ENCODE peak calls at places on chromosomes 2 and 18, in eight cellular contexts. R is transverse colon, Q is pancreas, F is MM.1S, E is left ventricle myocardium inferior, B is upper lobe of right lung, Z is A549, L is fibroblast of villous mesenchyme. V is an unnamed sample.

GRCh38 chr2:164981217-164981990 is 26.1 kb upstream of the SLC38A11 start:
- DNase-seq in R (no peak), Q (no peak), F (no peak), E (no peak), B (no peak), Z (no peak), L (peak), V (peak)

GRCh38 chr18:54883816-54884604 is 55.7 kb downstream of the RAB27B start:
- DNase-seq in R (no peak), Q (no peak), F (no peak), E (no peak), B (no peak), Z (no peak), L (no peak), V (no peak)

GRCh38 chr2:219829968-219830738 is 202.7 kb downstream of the SLC4A3 start:
- DNase-seq in R (no peak), Q (no peak), F (no peak), E (no peak), B (no peak), Z (no peak), L (no peak), V (no peak)

GRCh38 chr2:207983654-207984053 is 41.7 kb downstream of the PLEKHM3 start:
- DNase-seq in R (no peak), Q (no peak), F (no peak), E (no peak), B (no peak), Z (no peak), L (no peak), V (no peak)

GRCh38 chr2:218465987-218466633 is 47.2 kb downstream of the VIL1 start:
- DNase-seq in R (no peak), Q (no peak), F (peak), E (no peak), B (no peak), Z (no peak), L (peak), V (peak)

GRCh38 chr2:104758199-104758620 is 95.7 kb upstream of the POU3F3 start:
- DNase-seq in R (no peak), Q (no peak), F (no peak), E (no peak), B (no peak), Z (no peak), L (no peak), V (no peak)

GRCh38 chr2:234821946-234822470 is 129.8 kb upstream of the SH3BP4 start:
- DNase-seq in R (no peak), Q (no peak), F (no peak), E (no peak), B (no peak), Z (no peak), L (no peak), V (no peak)

GRCh38 chr2:16226942-16227664 is 286.8 kb downstream of the MYCN start:
- DNase-seq in R (no peak), Q (no peak), F (no peak), E (no peak), B (peak), Z (no peak), L (no peak), V (no peak)

GRCh38 chr18:50083708-50084107 is 111.2 kb downstream of the MYO5B start:
- DNase-seq in R (no peak), Q (no peak), F (no peak), E (no peak), B (no peak), Z (no peak), L (no peak), V (no peak)

GRCh38 chr2:231627384-231628156 is 34.9 kb downstream of the TEX44 start:
- DNase-seq in R (no peak), Q (no peak), F (no peak), E (no peak), B (no peak), Z (no peak), L (peak), V (peak)

GRCh38 chr18:34339155-34339554 is 114.4 kb upstream of the NOL4 start:
- DNase-seq in R (no peak), Q (no peak), F (no peak), E (no peak), B (no peak), Z (no peak), L (no peak), V (no peak)

GRCh38 chr2:45714679-45715078 is 63.2 kb downstream of the PRKCE start:
- DNase-seq in R (no peak), Q (no peak), F (no peak), E (no peak), B (no peak), Z (no peak), L (no peak), V (no peak)

GRCh38 chr18:11995445-11996189 is 14.3 kb downstream of the IMPA2 start:
- DNase-seq in R (peak), Q (peak), F (peak), E (peak), B (peak), Z (peak), L (peak), V (peak)

GRCh38 chr2:42905341-42906114 is 113.1 kb upstream of the HAAO start:
- DNase-seq in R (no peak), Q (no peak), F (no peak), E (no peak), B (no peak), Z (no peak), L (peak), V (peak)
- TF ChIP-seq CTCF in R (peak), Q (no peak), F (no peak), E (peak), B (peak), Z (no peak), L (peak), V (no peak)

GRCh38 chr2:19026156-19026660 is 332.2 kb downstream of the OSR1 start:
- DNase-seq in R (no peak), Q (no peak), F (no peak), E (no peak), B (no peak), Z (no peak), L (no peak), V (peak)

GRCh38 chr2:19021721-19022120 is 336.7 kb downstream of the OSR1 start:
- DNase-seq in R (no peak), Q (no peak), F (no peak), E (no peak), B (no peak), Z (no peak), L (no peak), V (peak)

GRCh38 chr2:19020144-19021099 is 338.0 kb downstream of the OSR1 start:
- DNase-seq in R (no peak), Q (no peak), F (no peak), E (no peak), B (no peak), Z (no peak), L (no peak), V (no peak)

GRCh38 chr2:19022334-19022733 is 336.1 kb downstream of the OSR1 start:
- DNase-seq in R (no peak), Q (no peak), F (no peak), E (no peak), B (no peak), Z (no peak), L (peak), V (no peak)

DNA sequence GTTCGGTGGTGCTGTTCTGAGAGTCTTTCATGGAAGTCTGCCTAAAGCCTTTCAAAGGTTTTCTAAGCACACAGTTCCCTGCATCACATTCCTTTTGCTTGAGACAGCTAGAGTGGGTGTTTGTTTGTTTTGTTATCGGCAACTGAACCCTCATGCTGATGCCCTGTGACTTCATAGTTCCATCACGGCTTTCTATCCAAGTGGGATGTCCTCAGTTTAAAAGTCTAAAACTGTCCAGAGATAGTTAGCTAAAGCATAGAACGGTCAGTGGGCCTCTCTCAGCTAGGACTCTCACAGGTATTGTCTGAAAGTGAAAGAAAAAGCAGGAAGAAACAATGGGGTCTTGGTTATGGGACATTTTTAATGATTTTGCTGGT is 337.3 kb downstream of the OSR1 start:
- DNase-seq in R (no peak), Q (no peak), F (no peak), E (no peak), B (no peak), Z (peak), L (peak), V (peak)
- H3K4me3 ChIP-seq in R (no peak), Q (no peak), F (no peak), E (no peak), B (no peak), Z (no peak), L (no peak), V (no peak)

DNA sequence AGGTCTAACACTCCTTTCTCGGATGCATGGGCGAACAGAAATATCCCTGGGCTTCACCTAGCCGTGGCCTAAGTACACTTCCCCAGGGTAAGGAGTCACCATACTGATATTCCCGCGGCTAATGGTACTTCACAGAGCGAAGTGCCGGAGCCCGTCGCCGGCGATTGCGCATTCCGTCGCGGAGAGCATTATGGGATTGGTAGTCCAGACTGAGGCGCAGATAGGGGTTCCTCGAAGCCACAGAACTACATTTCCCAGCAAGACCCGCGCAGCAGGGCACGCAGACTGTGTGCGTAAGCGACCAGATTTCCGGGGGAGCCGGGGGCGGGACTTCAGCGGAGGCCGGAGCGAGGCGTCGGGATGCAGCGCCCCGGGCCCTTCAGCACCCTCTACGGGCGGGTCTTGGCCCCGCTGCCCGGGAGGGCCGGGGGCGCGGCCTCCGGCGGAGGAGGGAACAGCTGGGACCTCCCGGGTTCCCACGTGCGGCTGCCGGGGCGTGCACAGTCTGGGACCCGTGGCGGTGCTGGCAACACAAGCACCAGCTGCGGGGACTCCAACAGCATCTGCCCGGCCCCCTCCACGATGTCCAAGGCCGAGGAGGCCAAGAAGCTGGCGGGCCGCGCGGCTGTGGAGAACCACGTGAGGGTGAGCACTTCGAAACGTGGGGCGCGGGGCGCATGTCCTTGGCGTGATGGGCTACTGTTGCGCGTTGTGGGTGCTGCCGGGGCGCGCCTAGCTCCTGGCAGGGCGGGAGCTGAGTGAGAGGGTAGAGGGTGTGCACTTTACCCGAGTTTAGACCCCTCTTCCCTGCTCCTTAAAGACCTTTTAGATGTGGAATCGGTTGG is at the start of gene RPIA:
- DNase-seq in R (peak), Q (peak), F (peak), E (peak), B (peak), Z (peak), L (peak), V (peak)
- TF ChIP-seq CTCF in R (no peak), Q (peak), F (peak), E (peak), B (peak), Z (peak), L (peak), V (peak)

GRCh38 chr2:85727798-85728197 is 26.0 kb upstream of the ATOH8 start:
- DNase-seq in R (no peak), Q (no peak), F (no peak), E (no peak), B (peak), Z (no peak), L (no peak), V (no peak)
- H3K4me3 ChIP-seq in R (no peak), Q (no peak), F (no peak), E (no peak), B (no peak), Z (no peak), L (no peak), V (no peak)

V was measured in fibroblast of mammary gland.